ENCODE peak calls at places on chromosomes 3 and 15, in five cellular contexts. D is spleen, P is stomach, W is HCT116, F is esophagus muscularis mucosa. U is an unnamed sample.
A peak's percentile ranks its signal among the peaks of the same experiment; 100 is the strongest.

GRCh38 chr3:138049157-138049919 is 39.4 kb downstream of the CLDN18 start:
- DNase-seq in P (no peak), F (peak; percentile 81), D (no peak), W (no peak), U (no peak)

GRCh38 chr15:43985976-43986375 is 159.2 kb downstream of the WDR76 start:
- DNase-seq in P (no peak), F (no peak), D (no peak), W (no peak), U (no peak)

GRCh38 chr3:52707585-52707984 is 1.7 kb downstream of the SPCS1 start:
- DNase-seq in F (no peak), P (no peak), D (no peak), W (no peak), U (no peak)

GRCh38 chr15:81254277-81255265 is 57.9 kb downstream of the IL16 start:
- DNase-seq in D (no peak), F (peak; percentile 79), P (no peak), W (no peak), U (no peak)

GRCh38 chr3:108486910-108487309 is 23.5 kb downstream of the MYH15 start:
- DNase-seq in F (no peak), W (no peak), P (no peak), D (no peak), U (no peak)

GRCh38 chr3:26712211-26713026 is 89.8 kb downstream of the LRRC3B start:
- DNase-seq in F (no peak), W (peak; percentile 3), P (no peak), D (no peak), U (peak; percentile 1)

GRCh38 chr15:48565560-48566482 is 79.7 kb downstream of the FBN1 start:
- DNase-seq in D (no peak), F (no peak), W (no peak), P (no peak), U (no peak)

GRCh38 chr3:14121859-14122258 is 2.8 kb downstream of the CHCHD4 start:
- DNase-seq in P (no peak), W (no peak), F (peak; percentile 21), D (no peak), U (no peak)

GRCh38 chr3:109563149-109563548 is 225.8 kb upstream of the DPPA4 start:
- DNase-seq in P (no peak), F (no peak), W (no peak), D (no peak), U (peak; percentile 60)

GRCh38 chr3:103847081-103848062 is 1412.6 kb downstream of the ZPLD1 start:
- DNase-seq in W (no peak), P (no peak), D (no peak), F (no peak), U (no peak)

GRCh38 chr3:112411425-112411824 is 78.5 kb downstream of the CD200 start:
- DNase-seq in W (no peak), P (no peak), D (no peak), F (no peak), U (no peak)

GRCh38 chr3:44682182-44682896 is 30.1 kb upstream of the ZNF502 start:
- DNase-seq in P (no peak), F (no peak), D (no peak), W (no peak), U (no peak)

GRCh38 chr3:75294124-75294523 is 370.0 kb upstream of the FRG2C start:
- DNase-seq in F (peak; percentile 89), D (no peak), W (no peak), P (peak; percentile 30), U (peak; percentile 2)

GRCh38 chr3:141860766-141861513 is 15.5 kb upstream of the ATP1B3 start:
- DNase-seq in W (no peak), D (no peak), F (no peak), P (no peak), U (no peak)

GRCh38 chr3:126053949-126054569 is 29.9 kb downstream of the SLC41A3 start:
- DNase-seq in D (no peak), P (no peak), W (no peak), F (peak; percentile 89), U (no peak)

GRCh38 chr3:170475091-170475705 is 56.5 kb downstream of the CLDN11 start:
- DNase-seq in D (no peak), P (no peak), F (no peak), W (no peak), U (no peak)

GRCh38 chr3:1987983-1988382 is 110.7 kb upstream of the CNTN4 start:
- DNase-seq in D (no peak), P (no peak), W (no peak), F (no peak), U (no peak)

GRCh38 chr3:20350449-20350848 is 164.4 kb upstream of the SGO1 start:
- DNase-seq in D (no peak), W (no peak), F (no peak), P (no peak), U (no peak)

GRCh38 chr3:71926242-71926560 is 141.3 kb upstream of the PROK2 start:
- DNase-seq in W (peak; percentile 65), P (peak; percentile 51), F (no peak), D (no peak), U (no peak)

GRCh38 chr15:44501768-44502366 is 35.1 kb upstream of the EIF3J start:
- DNase-seq in D (no peak), F (no peak), W (peak; percentile 4), P (no peak), U (peak; percentile 7)

GRCh38 chr15:77419050-77419835 is 661 bp downstream of the PEAK1 start:
- DNase-seq in W (no peak), D (peak; percentile 90), F (no peak), P (peak; percentile 27), U (peak; percentile 3)

GRCh38 chr15:90774731-90775521 is 57.8 kb downstream of the BLM start:
- DNase-seq in W (peak; percentile 18), F (no peak), D (no peak), P (no peak), U (no peak)

GRCh38 chr15:50880651-50881114 is 27.8 kb upstream of the AP4E1 start:
- DNase-seq in D (no peak), P (no peak), F (no peak), W (no peak), U (peak; percentile 33)

GRCh38 chr3:114586119-114586518 is 292.3 kb downstream of the TIGIT start:
- DNase-seq in P (no peak), F (no peak), D (no peak), W (peak; percentile 33), U (no peak)

GRCh38 chr3:95246413-95246812 is 1183.6 kb downstream of the NSUN3 start:
- DNase-seq in D (no peak), W (no peak), F (no peak), P (no peak), U (no peak)

GRCh38 chr3:1195922-1196321 is 103.1 kb downstream of the CNTN6 start:
- DNase-seq in F (no peak), D (no peak), P (no peak), W (no peak), U (no peak)

GRCh38 chr15:73922186-73923151 is 3.8 kb upstream of the LOXL1 start:
- DNase-seq in P (no peak), D (peak; percentile 73), F (no peak), W (no peak), U (no peak)

GRCh38 chr15:88028024-88028423 is 228.5 kb downstream of the NTRK3 start:
- DNase-seq in W (no peak), F (no peak), P (no peak), D (no peak), U (no peak)

DNA sequence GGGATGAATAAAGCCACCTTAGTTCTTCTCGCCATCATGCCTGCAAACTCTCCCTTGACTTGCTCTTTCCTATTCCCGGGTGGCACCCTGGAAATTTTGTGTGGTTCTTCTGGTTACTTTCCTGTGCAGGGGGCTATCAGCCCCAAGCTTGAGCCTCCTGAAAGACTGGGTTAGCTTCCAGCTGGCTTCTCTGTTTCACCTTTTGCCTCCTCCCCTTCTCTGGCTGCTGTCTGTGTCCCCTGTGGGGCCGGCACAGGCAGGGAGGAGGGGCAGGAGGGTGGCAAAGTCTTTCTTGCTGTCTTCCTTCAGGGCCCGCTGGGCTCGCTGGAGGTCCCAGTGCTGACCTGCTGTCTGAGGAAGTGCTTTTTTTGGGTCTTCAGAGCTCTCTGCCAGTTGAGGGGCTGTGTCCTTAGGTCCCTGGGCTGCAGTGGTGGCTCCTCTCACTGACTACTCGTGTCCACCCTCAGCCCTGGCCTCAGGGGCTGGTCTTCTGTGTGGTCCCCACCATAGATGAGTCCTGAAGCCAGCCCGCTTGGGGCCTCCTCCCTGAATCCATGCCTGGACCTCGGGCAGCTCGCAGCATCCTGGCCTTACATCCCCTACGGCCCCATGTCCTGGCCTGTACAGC is 196.5 kb downstream of the KLF13 start:
- DNase-seq in P (no peak), D (no peak), W (no peak), F (no peak), U (no peak)
- H3K4me3 ChIP-seq in P (no peak overlapping the region), D (no peak overlapping the region), W (no peak overlapping the region), F (no peak overlapping the region), U (no peak overlapping the region)

GRCh38 chr3:69082805-69083204 is 1.9 kb upstream of the ARL6IP5 start:
- DNase-seq in D (no peak), W (no peak), F (no peak), P (peak; percentile 31), U (no peak)
- H3K27ac ChIP-seq in D (peak overlapping the region; percentile 94), W (no peak overlapping the region), F (peak overlapping the region; percentile 95), P (peak overlapping the region; percentile 97), U (no peak overlapping the region)

GRCh38 chr3:64675848-64676247 is 12.0 kb downstream of the ADAMTS9 start:
- DNase-seq in W (no peak), F (peak; percentile 37), D (no peak), P (no peak), U (no peak)
- TF ChIP-seq POLR2AphosphoS5 in W (no peak), F (no peak), D (no peak), P (no peak), U (no peak)

GRCh38 chr3:102505542-102505941 is 70.7 kb downstream of the ZPLD1 start:
- DNase-seq in W (no peak), P (no peak), D (no peak), F (no peak), U (no peak)

GRCh38 chr3:102514241-102514640 is 79.4 kb downstream of the ZPLD1 start:
- DNase-seq in W (no peak), F (no peak), P (no peak), D (no peak), U (no peak)

GRCh38 chr3:102510663-102511062 is 75.8 kb downstream of the ZPLD1 start:
- DNase-seq in D (no peak), P (no peak), F (no peak), W (no peak), U (no peak)

GRCh38 chr3:102512734-102513518 is 78.1 kb downstream of the ZPLD1 start:
- DNase-seq in P (no peak), D (no peak), F (no peak), W (no peak), U (no peak)

DNA sequence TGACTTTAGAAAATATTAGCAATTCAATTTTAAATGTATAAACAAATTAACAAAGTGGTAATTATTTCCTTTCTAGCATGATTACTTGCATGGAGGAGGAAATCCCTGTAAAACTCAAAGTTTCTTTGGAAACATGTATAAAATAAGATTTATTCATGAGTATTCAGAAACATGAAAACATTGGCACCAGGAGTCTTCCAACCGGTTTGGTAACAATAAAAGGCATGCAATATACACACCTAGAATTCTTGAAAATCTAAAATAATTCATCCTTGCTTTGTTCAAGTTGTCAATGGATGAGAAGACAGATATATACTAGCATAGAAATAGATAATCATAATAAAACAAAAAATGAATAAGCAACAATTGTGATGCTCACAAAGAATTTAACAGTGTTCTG is 76.4 kb downstream of the ZPLD1 start:
- DNase-seq in F (no peak), W (no peak), P (no peak), D (no peak), U (no peak)
- H3K4me3 ChIP-seq in F (no peak overlapping the region), W (no peak overlapping the region), P (no peak overlapping the region), D (no peak overlapping the region), U (no peak overlapping the region)

U was measured in HL-60.